ENCODE peak calls at places on chromosome 20, in five cellular contexts. J is naive thymus-derived CD4-positive, alpha-beta T cell; K is fibroblast of the aortic adventitia; D is T-helper 1 cell; S is RKO. G is an unnamed sample.

GRCh38 chr20:57867181-57867803 is 157.5 kb upstream of the PMEPA1 start:
- DNase-seq in K (no peak), J (no peak), S (no peak), D (no peak), G (no peak)

GRCh38 chr20:34954905-34955231 is 738 bp downstream of the GSS start:
- DNase-seq in J (no peak), D (no peak), S (peak), K (no peak), G (peak)

GRCh38 chr20:25750765-25751696 is 54.4 kb upstream of the ZNF337 start:
- DNase-seq in J (peak), S (no peak), K (peak), D (peak), G (peak)

GRCh38 chr20:50496773-50497375 is 13.3 kb upstream of the PTPN1 start:
- DNase-seq in S (no peak), J (no peak), D (no peak), K (no peak), G (peak)

GRCh38 chr20:4091332-4092135 is 76.2 kb upstream of the RNF24 start:
- DNase-seq in K (peak), J (no peak), S (no peak), D (peak), G (peak)

GRCh38 chr20:44085616-44086434 is 101.2 kb downstream of the JPH2 start:
- DNase-seq in K (no peak), J (no peak), S (no peak), D (no peak), G (no peak)

GRCh38 chr20:50540620-50541605 is 30.7 kb downstream of the PTPN1 start:
- DNase-seq in K (peak), J (no peak), S (peak), D (no peak), G (peak)

GRCh38 chr20:16929756-16930155 is 181.6 kb downstream of the OTOR start:
- DNase-seq in D (no peak), S (no peak), J (no peak), K (no peak), G (no peak)

GRCh38 chr20:33175123-33175522 is 7.2 kb downstream of the BPIFA2 start:
- DNase-seq in D (no peak), K (no peak), J (no peak), S (no peak), G (no peak)

GRCh38 chr20:6140947-6141346 is 18.1 kb upstream of the FERMT1 start:
- DNase-seq in J (no peak), S (peak), K (no peak), D (no peak), G (no peak)

GRCh38 chr20:6746901-6747609 is 20.4 kb upstream of the BMP2 start:
- DNase-seq in S (no peak), J (no peak), K (peak), D (no peak), G (peak)

GRCh38 chr20:54086444-54087134 is 16.2 kb upstream of the BCAS1 start:
- DNase-seq in D (no peak), K (peak), S (no peak), J (no peak), G (no peak)

GRCh38 chr20:50354690-50355592 is 155.2 kb upstream of the PTPN1 start:
- DNase-seq in S (no peak), J (no peak), K (no peak), D (no peak), G (peak)

GRCh38 chr20:45835230-45836224 is 1.9 kb downstream of the SNX21 start:
- DNase-seq in J (no peak), K (peak), S (peak), D (no peak), G (peak)

GRCh38 chr20:45433316-45433715 is 17.4 kb downstream of the PIGT start:
- DNase-seq in J (no peak), K (peak), D (no peak), S (no peak), G (no peak)

GRCh38 chr20:40797425-40797824 is 108.4 kb upstream of the MAFB start:
- DNase-seq in S (peak), D (no peak), K (peak), J (no peak), G (peak)

GRCh38 chr20:13331536-13331935 is 110.5 kb downstream of the ISM1 start:
- DNase-seq in J (no peak), K (peak), S (no peak), D (no peak), G (no peak)

GRCh38 chr20:48298424-48298823 is 513.1 kb upstream of the SULF2 start:
- DNase-seq in J (no peak), S (no peak), D (no peak), K (no peak), G (no peak)

GRCh38 chr20:34512955-34513419 is 3.2 kb upstream of the DYNLRB1 start:
- DNase-seq in D (no peak), K (no peak), J (no peak), S (no peak), G (peak)

GRCh38 chr20:36941403-36941835 is 10.1 kb downstream of the SAMHD1 start:
- DNase-seq in S (peak), J (no peak), D (no peak), K (no peak), G (peak)

GRCh38 chr20:51305316-51306052 is 237.0 kb downstream of the NFATC2 start:
- DNase-seq in D (no peak), J (no peak), S (no peak), K (no peak), G (no peak)